ENCODE peak calls at places on chromosomes 12 and 14, in six cellular contexts. Q, W, H, U, V and N are unnamed samples.

GRCh38 chr14:72892879-72893635 is 844 bp downstream of the DPF3 start:
- DNase-seq in Q (peak; percentile 51), W (peak; percentile 73), H (no peak), U (no peak), V (no peak), N (no peak)

GRCh38 chr14:95297832-95298231 is 21.9 kb downstream of the CLMN start:
- DNase-seq in Q (no peak), W (no peak), H (no peak), U (no peak), V (no peak), N (no peak)

GRCh38 chr12:44626883-44627282 is 249.2 kb downstream of the NELL2 start:
- DNase-seq in Q (no peak), W (no peak), H (no peak), U (no peak), V (no peak), N (no peak)

GRCh38 chr12:104519190-104519857 is 62.6 kb downstream of the CHST11 start:
- DNase-seq in Q (no peak), W (no peak), H (no peak), U (no peak), V (no peak), N (no peak)

GRCh38 chr14:61322011-61322798 is 826 bp downstream of the PRKCH start:
- DNase-seq in Q (no peak), W (peak; percentile 26), H (no peak), U (no peak), V (no peak), N (no peak)

GRCh38 chr12:67638694-67639093 is 9.9 kb upstream of the DYRK2 start:
- DNase-seq in Q (no peak), W (no peak), H (no peak), U (no peak), V (no peak), N (no peak)

GRCh38 chr14:68506021-68506644 is 286.7 kb downstream of the ZFP36L1 start:
- DNase-seq in Q (no peak), W (no peak), H (no peak), U (no peak), V (no peak), N (no peak)

GRCh38 chr14:104390941-104391901 is 188.3 kb upstream of the C14orf180 start:
- DNase-seq in Q (no peak), W (no peak), H (no peak), U (no peak), V (no peak), N (no peak)

GRCh38 chr14:100221419-100222218 is 17.3 kb upstream of the YY1 start:
- DNase-seq in Q (peak; percentile 13), W (no peak), H (peak; percentile 77), U (no peak), V (no peak), N (no peak)

GRCh38 chr14:59229653-59230406 is 41.4 kb downstream of the DAAM1 start:
- DNase-seq in Q (no peak), W (no peak), H (no peak), U (no peak), V (no peak), N (no peak)

GRCh38 chr12:114347861-114348260 is 58.1 kb downstream of the TBX5 start:
- DNase-seq in Q (no peak), W (no peak), H (no peak), U (no peak), V (no peak), N (no peak)

GRCh38 chr12:31440586-31440985 is 114.6 kb upstream of the SINHCAF start:
- DNase-seq in Q (no peak), W (no peak), H (no peak), U (no peak), V (no peak), N (no peak)

GRCh38 chr14:92464156-92464555 is 49.4 kb upstream of the RIN3 start:
- DNase-seq in Q (no peak), W (no peak), H (no peak), U (no peak), V (no peak), N (no peak)

GRCh38 chr14:104118006-104118844 is 20.2 kb upstream of the KIF26A start:
- DNase-seq in Q (no peak), W (peak; percentile 22), H (no peak), U (no peak), V (no peak), N (no peak)

GRCh38 chr12:47111854-47112253 is 32.1 kb upstream of the AMIGO2 start:
- DNase-seq in Q (no peak), W (no peak), H (no peak), U (no peak), V (no peak), N (no peak)

GRCh38 chr14:24051789-24052655 is at the start of gene CARMIL3:
- DNase-seq in Q (peak; percentile 86), W (peak; percentile 97), H (peak; percentile 56), U (no peak), V (no peak), N (no peak)

GRCh38 chr12:673849-674248 is 10.6 kb upstream of the NINJ2 start:
- DNase-seq in Q (no peak), W (no peak), H (no peak), U (no peak), V (no peak), N (no peak)
- H3K4me3 ChIP-seq in Q (no peak overlapping the region), W (no peak overlapping the region), H (no peak overlapping the region), U (no peak overlapping the region), V (no peak overlapping the region), N (no peak overlapping the region)

GRCh38 chr14:84894254-84894653 is 635.7 kb upstream of the FLRT2 start:
- DNase-seq in Q (no peak), W (no peak), H (no peak), U (no peak), V (no peak), N (no peak)
- TF ChIP-seq YY1 in Q (no peak), W (no peak), H (no peak), U (no peak), V (no peak), N (no peak)

GRCh38 chr14:101791919-101792572 is 30.5 kb downstream of the PPP2R5C start:
- DNase-seq in Q (no peak), W (no peak), H (no peak), U (no peak), V (no peak), N (no peak)
- H3K4me3 ChIP-seq in Q (no peak overlapping the region), W (peak overlapping the region; percentile 10), H (no peak overlapping the region), U (no peak overlapping the region), V (no peak overlapping the region), N (no peak overlapping the region)

GRCh38 chr12:66059670-66060069 is 70.9 kb downstream of the LLPH start:
- DNase-seq in Q (no peak), W (no peak), H (no peak), U (no peak), V (no peak), N (no peak)

GRCh38 chr12:66061076-66061475 is 69.5 kb downstream of the LLPH start:
- DNase-seq in Q (no peak), W (no peak), H (peak; percentile 16), U (no peak), V (no peak), N (no peak)

GRCh38 chr12:66060361-66060907 is 70.1 kb downstream of the LLPH start:
- DNase-seq in Q (no peak), W (no peak), H (no peak), U (no peak), V (no peak), N (no peak)

GRCh38 chr12:66062280-66062605 is 68.3 kb downstream of the LLPH start:
- DNase-seq in Q (no peak), W (no peak), H (no peak), U (no peak), V (no peak), N (no peak)

DNA sequence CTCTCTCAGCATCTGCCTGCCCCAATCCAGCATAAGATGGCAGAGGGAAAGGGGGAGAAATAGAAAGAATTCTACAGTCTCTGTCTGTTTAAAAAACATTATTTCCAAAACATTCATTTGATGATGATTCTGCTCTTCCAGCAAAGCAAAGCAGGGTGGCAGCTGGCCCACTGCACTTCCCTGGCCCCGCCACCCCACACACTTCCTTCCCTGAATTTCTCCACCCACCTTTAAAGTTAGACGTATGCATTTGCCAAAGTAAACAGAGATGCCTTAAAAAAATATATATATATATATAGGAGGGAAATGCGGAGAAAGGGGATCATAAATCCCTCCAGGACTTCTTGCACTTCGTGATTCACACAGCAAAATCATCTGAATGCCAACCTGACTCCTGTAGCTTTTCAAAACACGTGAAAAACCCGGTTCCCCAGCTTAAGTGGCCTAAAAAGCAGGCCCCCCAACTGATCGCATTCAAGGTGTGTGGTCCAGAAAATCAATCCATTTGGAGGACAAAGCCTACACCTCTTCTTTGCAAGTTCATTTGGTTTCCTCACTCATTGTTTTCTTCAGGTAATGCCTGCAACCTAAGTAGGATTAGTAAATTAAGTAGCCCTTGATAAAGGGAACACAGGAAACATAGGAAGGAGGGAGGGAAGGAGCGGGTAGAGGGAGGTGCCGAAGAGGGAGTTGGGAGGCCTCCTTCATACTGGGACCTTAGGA is 68.8 kb downstream of the LLPH start:
- DNase-seq in Q (no peak), W (no peak), H (no peak), U (no peak), V (peak; percentile 44), N (peak; percentile 28)
- TF ChIP-seq YY1 in Q (no peak), W (no peak), H (no peak), U (no peak), V (peak; percentile 32), N (no peak)

DNA sequence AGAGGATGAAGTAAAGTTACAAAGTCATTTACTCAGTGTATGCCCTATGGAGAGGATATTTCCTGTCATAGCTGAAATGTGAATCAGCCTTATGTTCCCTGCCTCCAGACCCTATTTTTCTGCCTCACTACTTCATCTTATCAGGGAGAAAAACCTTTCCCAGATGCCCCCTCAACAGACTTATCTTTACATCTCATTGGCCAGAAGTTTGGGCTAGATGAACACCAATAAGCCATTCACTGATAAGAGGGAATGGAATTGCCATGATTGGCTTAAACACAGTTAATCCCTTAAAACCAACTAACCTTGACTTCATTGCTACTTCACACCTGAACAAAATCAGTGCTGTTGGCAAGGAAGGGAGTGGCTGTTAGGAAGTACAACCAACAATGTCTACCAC is 40.1 kb downstream of the CREBL2 start:
- DNase-seq in Q (peak; percentile 9), W (no peak), H (no peak), U (no peak), V (no peak), N (no peak)
- H3K4me3 ChIP-seq in Q (no peak overlapping the region), W (no peak overlapping the region), H (no peak overlapping the region), U (no peak overlapping the region), V (no peak overlapping the region), N (no peak overlapping the region)

DNA sequence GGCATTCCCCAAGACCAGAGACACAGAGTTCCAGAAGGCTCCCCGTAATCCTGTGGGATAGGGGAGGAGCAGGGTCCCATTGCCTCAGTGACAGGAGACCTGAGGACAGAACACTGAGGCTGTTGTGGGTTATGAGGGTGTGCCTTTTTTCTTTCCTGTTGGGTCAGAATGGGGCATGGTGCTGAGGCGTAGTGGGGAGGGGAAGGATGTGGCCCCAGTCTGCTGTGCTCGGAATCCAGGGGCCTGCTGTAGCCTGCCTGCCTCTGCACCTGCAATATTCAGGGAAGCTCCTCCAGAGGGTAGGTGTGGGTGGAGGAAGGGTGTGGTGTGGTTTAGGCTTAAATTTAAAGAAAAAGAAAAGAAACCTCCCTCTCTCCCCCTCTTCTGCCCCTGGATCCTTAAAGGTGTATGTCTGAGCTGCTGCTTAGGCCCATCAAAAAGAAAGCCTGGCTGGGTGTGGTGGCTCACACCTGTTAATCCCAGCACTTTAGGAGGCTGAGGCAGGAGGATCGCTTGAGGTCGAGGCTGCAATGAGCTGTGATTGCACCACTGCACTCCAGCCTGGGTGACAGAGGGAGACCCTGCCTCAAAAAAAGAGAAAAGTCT is 18.7 kb downstream of the PLEKHG3 start:
- DNase-seq in Q (no peak), W (no peak), H (no peak), U (no peak), V (no peak), N (no peak)
- TF ChIP-seq YY1 in Q (no peak), W (no peak), H (no peak), U (no peak), V (no peak), N (no peak)